ENCODE peak calls at places on chromosome 11, in nine cellular contexts. F is heart left ventricle; E is H9; U is mucosa of descending colon; J is fibroblast of lung; W is uterus; D is prostate gland; C is CD4-positive, CD25-positive, alpha-beta regulatory T cell; I is iPS DF 6.9. A is an unnamed sample. For H3K4me1, the result is how much of the 10 kb centered on the place peaks cover.

GRCh38 chr11:134628426-134628825 is 216.4 kb upstream of the B3GAT1 start:
- DNase-seq in F (no peak), E (no peak), U (no peak), J (no peak), W (no peak), D (no peak), C (no peak), I (no peak), A (no peak)

GRCh38 chr11:134362192-134362901 is 30.6 kb downstream of the GLB1L2 start:
- DNase-seq in F (no peak), E (no peak), U (no peak), J (no peak), W (no peak), D (no peak), C (no peak), I (no peak), A (no peak)

GRCh38 chr11:109197656-109198055 is 224.3 kb upstream of the C11orf87 start:
- DNase-seq in F (no peak), E (no peak), U (no peak), J (no peak), W (no peak), D (no peak), C (no peak), I (no peak), A (no peak)

GRCh38 chr11:41497974-41498373 is 38.5 kb upstream of the LRRC4C start:
- DNase-seq in F (no peak), E (peak), U (no peak), J (no peak), W (no peak), D (no peak), C (no peak), I (peak), A (no peak)

GRCh38 chr11:5923789-5924188 is 18.3 kb upstream of the OR56A3 start:
- DNase-seq in F (no peak), E (no peak), U (no peak), J (no peak), W (no peak), D (no peak), C (no peak), I (no peak), A (no peak)

GRCh38 chr11:104883342-104883741 is 14.9 kb downstream of the CASP12 start:
- DNase-seq in F (no peak), E (no peak), U (no peak), J (no peak), W (no peak), D (no peak), C (no peak), I (no peak), A (no peak)

GRCh38 chr11:11579012-11579755 is 42.6 kb downstream of the GALNT18 start:
- DNase-seq in F (peak), E (peak), U (no peak), J (no peak), W (no peak), D (no peak), C (no peak), I (no peak), A (no peak)

GRCh38 chr11:63574856-63575602 is 11.8 kb upstream of the PLAAT2 start:
- DNase-seq in F (no peak), E (peak), U (peak), J (peak), W (peak), D (no peak), C (no peak), I (no peak), A (peak)

GRCh38 chr11:47714554-47715081 is 551 bp downstream of the AGBL2 start:
- DNase-seq in F (peak), E (no peak), U (peak), J (peak), W (peak), D (no peak), C (peak), I (no peak), A (no peak)

GRCh38 chr11:111049131-111049530 is 196.4 kb upstream of the POU2AF2 start:
- DNase-seq in F (no peak), E (no peak), U (no peak), J (no peak), W (no peak), D (no peak), C (no peak), I (no peak), A (no peak)

GRCh38 chr11:3160252-3161031 is 4.7 kb downstream of the OSBPL5 start:
- DNase-seq in F (peak), E (peak), U (peak), J (peak), W (peak), D (peak), C (peak), I (peak), A (peak)
- H3K4me1 ChIP-seq in F (half or more), E (under half), U (under half), J (under half), W (under half), D (under half), C (under half), I (under half), A (half or more)

GRCh38 chr11:206516-207212 is 535 bp downstream of the BET1L start:
- DNase-seq in F (peak), E (no peak), U (peak), J (no peak), W (peak), D (no peak), C (peak), I (no peak), A (no peak)
- H3K4me1 ChIP-seq in F (half or more), E (under half), U (under half), J (under half), W (under half), D (under half), C (half or more), I (under half), A (under half)

DNA sequence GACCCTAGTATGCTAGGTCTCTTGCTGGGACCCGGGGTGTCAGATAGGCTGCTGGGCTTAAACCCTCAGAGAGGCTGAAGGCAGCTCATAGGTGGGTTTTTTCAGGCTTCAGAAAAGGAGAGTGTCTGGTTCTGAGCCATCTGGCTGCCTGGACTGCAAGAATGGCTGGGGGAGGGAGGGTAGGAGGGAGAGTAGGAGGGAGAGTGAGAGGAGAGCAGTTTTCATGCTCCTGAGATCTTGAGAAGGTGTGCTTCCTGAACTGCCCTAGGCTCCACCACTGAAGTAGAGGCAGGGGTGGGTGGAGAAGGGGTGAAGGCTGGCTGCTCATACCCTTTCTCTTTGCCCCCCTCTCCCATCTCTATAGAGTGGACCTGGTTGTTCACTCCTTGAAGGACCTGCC is 4.6 kb downstream of the HMBS start:
- DNase-seq in F (no peak), E (no peak), U (no peak), J (no peak), W (no peak), D (no peak), C (no peak), I (no peak), A (no peak)
- H3K4me1 ChIP-seq in F (under half), E (under half), U (under half), J (under half), W (under half), D (under half), C (under half), I (under half), A (under half)

DNA sequence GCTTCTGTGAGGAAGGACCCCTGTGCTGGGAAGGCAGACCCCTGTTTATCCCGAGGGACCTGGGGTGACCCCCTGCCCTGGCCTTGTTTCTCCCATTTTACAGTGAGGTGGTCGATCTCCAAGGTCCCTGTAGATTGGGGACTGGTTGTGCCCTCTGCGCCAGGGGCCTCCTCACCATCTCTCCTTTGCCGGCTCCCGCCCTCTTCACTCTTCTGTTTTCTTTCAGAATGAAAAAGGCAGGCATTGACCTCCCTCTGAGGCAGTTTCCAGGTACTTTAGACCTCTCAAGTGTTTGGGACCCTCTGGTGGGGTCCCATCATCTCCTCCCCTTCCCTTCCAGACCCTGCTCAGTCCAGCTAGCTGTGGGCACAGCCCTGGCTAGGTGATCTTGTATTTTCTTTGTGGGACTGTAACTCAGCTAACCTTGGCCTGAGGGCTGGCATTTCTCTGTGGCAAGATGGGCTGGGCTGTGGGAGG is 1.5 kb downstream of the SERPINH1 start:
- DNase-seq in F (no peak), E (no peak), U (no peak), J (no peak), W (no peak), D (no peak), C (no peak), I (no peak), A (no peak)
- H3K4me1 ChIP-seq in F (half or more), E (under half), U (under half), J (under half), W (under half), D (under half), C (under half), I (under half), A (under half)

GRCh38 chr11:114068327-114068726 is 8.8 kb downstream of the ZBTB16 start:
- DNase-seq in F (no peak), E (no peak), U (no peak), J (no peak), W (no peak), D (no peak), C (no peak), I (no peak), A (no peak)
- H3K4me1 ChIP-seq in F (half or more), E (under half), U (under half), J (under half), W (under half), D (under half), C (under half), I (under half), A (half or more)

GRCh38 chr11:76574879-76575278 is 95.7 kb downstream of the LRRC32 start:
- DNase-seq in F (no peak), E (no peak), U (no peak), J (no peak), W (no peak), D (no peak), C (no peak), I (no peak), A (no peak)
- H3K4me1 ChIP-seq in F (under half), E (under half), U (under half), J (under half), W (under half), D (under half), C (under half), I (under half), A (under half)

DNA sequence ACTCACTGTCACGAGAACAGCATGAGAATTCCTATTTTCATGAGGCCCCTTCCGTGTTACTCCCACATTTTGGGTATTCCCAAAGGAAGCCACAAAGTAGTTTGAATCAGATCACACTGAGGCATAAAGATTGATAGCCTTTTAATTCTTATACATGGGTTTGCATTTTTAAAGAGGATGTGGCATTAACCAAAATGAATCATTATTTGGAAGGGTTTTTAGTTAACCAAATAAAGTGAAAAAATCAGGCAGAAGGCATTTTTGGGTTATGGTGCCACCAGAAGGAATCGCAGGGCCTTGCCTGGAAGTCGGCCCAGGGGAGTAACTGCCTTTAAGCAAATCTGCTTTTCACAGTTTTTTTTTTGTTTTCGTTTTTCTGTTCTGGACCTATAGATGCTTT is 55.4 kb downstream of the HSD17B12 start:
- DNase-seq in F (no peak), E (no peak), U (no peak), J (peak), W (no peak), D (no peak), C (no peak), I (no peak), A (no peak)
- H3K4me1 ChIP-seq in F (under half), E (under half), U (under half), J (under half), W (under half), D (under half), C (under half), I (under half), A (under half)

GRCh38 chr11:102415252-102415916 is 37.2 kb downstream of the TMEM123 start:
- DNase-seq in F (no peak), E (no peak), U (no peak), J (no peak), W (no peak), D (no peak), C (peak), I (no peak), A (no peak)

GRCh38 chr11:102421262-102421661 is 31.3 kb downstream of the TMEM123 start:
- DNase-seq in F (no peak), E (no peak), U (no peak), J (no peak), W (no peak), D (no peak), C (no peak), I (no peak), A (no peak)

GRCh38 chr11:102416974-102417373 is 35.6 kb downstream of the TMEM123 start:
- DNase-seq in F (no peak), E (no peak), U (no peak), J (no peak), W (no peak), D (no peak), C (peak), I (no peak), A (no peak)

GRCh38 chr11:102420547-102420946 is 32.0 kb downstream of the TMEM123 start:
- DNase-seq in F (no peak), E (no peak), U (no peak), J (no peak), W (no peak), D (no peak), C (no peak), I (no peak), A (no peak)

DNA sequence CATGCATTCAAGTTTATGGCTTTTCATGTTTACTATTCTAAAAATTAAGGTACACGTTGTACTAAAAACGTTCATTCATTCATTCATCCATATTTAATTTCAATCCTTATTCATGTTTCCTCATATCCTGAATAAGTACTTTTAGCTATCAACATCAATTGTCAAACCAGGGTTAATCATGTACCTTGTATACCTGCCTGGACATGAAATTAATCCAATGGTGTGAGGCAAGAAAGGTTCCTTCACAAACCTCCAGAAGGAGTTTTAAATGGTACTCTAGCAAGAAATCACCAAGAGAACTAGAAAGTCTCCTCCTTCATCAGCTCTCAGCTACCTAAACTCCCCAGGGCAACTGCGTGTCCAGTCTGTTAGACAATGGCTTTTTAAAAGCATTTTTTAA is 33.4 kb downstream of the TMEM123 start:
- DNase-seq in F (no peak), E (no peak), U (no peak), J (no peak), W (no peak), D (no peak), C (no peak), I (no peak), A (no peak)
- H3K4me1 ChIP-seq in F (under half), E (under half), U (under half), J (under half), W (under half), D (under half), C (half or more), I (under half), A (under half)

A was measured in gastrocnemius medialis.